ENCODE peak calls at places on chromosomes 6 and 20, in seven cellular contexts. V is transverse colon, L is sigmoid colon, O is suprapubic skin, Y is endothelial cell of umbilical vein, M is spleen, H is HL-60. S is an unnamed sample. For H3K27me3, the result is how much of the 10 kb centered on the place peaks cover.

GRCh38 chr6:157880534-157880933 is 57.5 kb downstream of the SNX9 start:
- DNase-seq in V (no peak), L (no peak), O (no peak), Y (no peak), M (no peak), H (no peak), S (no peak)

GRCh38 chr6:75963569-75963968 is 108.9 kb downstream of the IMPG1 start:
- DNase-seq in V (no peak), L (no peak), O (no peak), Y (no peak), M (no peak), H (no peak), S (no peak)

GRCh38 chr6:50716887-50717509 is 3.7 kb downstream of the TFAP2D start:
- DNase-seq in V (no peak), L (no peak), O (no peak), Y (no peak), M (no peak), H (no peak), S (no peak)

GRCh38 chr6:116190550-116190949 is 63.3 kb downstream of the TSPYL4 start:
- DNase-seq in V (no peak), L (no peak), O (no peak), Y (no peak), M (no peak), H (no peak), S (no peak)

GRCh38 chr6:155473741-155474140 is 18.1 kb upstream of the NOX3 start:
- DNase-seq in V (no peak), L (no peak), O (no peak), Y (no peak), M (no peak), H (no peak), S (no peak)

GRCh38 chr6:159616456-159616855 is 76.6 kb downstream of the SOD2 start:
- DNase-seq in V (no peak), L (no peak), O (no peak), Y (no peak), M (no peak), H (no peak), S (no peak)

GRCh38 chr6:68226460-68226859 is 408.6 kb upstream of the ADGRB3 start:
- DNase-seq in V (no peak), L (no peak), O (no peak), Y (no peak), M (no peak), H (peak), S (no peak)

GRCh38 chr6:146582857-146583256 is 15.9 kb upstream of the ADGB start:
- DNase-seq in V (peak), L (peak), O (no peak), Y (no peak), M (no peak), H (peak), S (no peak)

GRCh38 chr6:87151471-87151785 is 3.9 kb upstream of the ZNF292 start:
- DNase-seq in V (no peak), L (no peak), O (no peak), Y (no peak), M (no peak), H (no peak), S (no peak)

GRCh38 chr6:52620055-52620905 is 43.4 kb upstream of the TRAM2 start:
- DNase-seq in V (no peak), L (no peak), O (no peak), Y (no peak), M (no peak), H (no peak), S (no peak)

GRCh38 chr6:81896561-81896960 is 144.1 kb upstream of the TENT5A start:
- DNase-seq in V (no peak), L (no peak), O (no peak), Y (no peak), M (no peak), H (no peak), S (no peak)

GRCh38 chr6:157867155-157867559 is 44.1 kb downstream of the SNX9 start:
- DNase-seq in V (no peak), L (no peak), O (no peak), Y (peak), M (no peak), H (no peak), S (no peak)

GRCh38 chr20:823326-823902 is 10.1 kb upstream of the FAM110A start:
- DNase-seq in V (peak), L (peak), O (no peak), Y (no peak), M (no peak), H (no peak), S (peak)

GRCh38 chr6:158286413-158286812 is 25.9 kb upstream of the TULP4 start:
- DNase-seq in V (no peak), L (no peak), O (no peak), Y (peak), M (no peak), H (no peak), S (no peak)

GRCh38 chr20:59805266-59805665 is 128.2 kb downstream of the SYCP2 start:
- DNase-seq in V (no peak), L (no peak), O (no peak), Y (no peak), M (peak), H (no peak), S (peak)

GRCh38 chr6:19818805-19819204 is 18.4 kb upstream of the ID4 start:
- DNase-seq in V (no peak), L (no peak), O (no peak), Y (no peak), M (no peak), H (no peak), S (no peak)

GRCh38 chr6:158718431-158719126 is 68.7 kb downstream of the SYTL3 start:
- DNase-seq in V (peak), L (peak), O (no peak), Y (peak), M (peak), H (no peak), S (no peak)

GRCh38 chr6:80215063-80215462 is 108.6 kb downstream of the BCKDHB start:
- DNase-seq in V (no peak), L (no peak), O (no peak), Y (peak), M (no peak), H (no peak), S (no peak)

GRCh38 chr6:38432479-38432878 is 207.2 kb downstream of the BTBD9 start:
- DNase-seq in V (no peak), L (no peak), O (no peak), Y (peak), M (no peak), H (no peak), S (no peak)

GRCh38 chr6:157323114-157323923 is at the start of gene TMEM242:
- DNase-seq in V (peak), L (peak), O (peak), Y (peak), M (peak), H (peak), S (peak)

GRCh38 chr20:49937023-49937929 is 1.1 kb downstream of the RNF114 start:
- DNase-seq in V (peak), L (peak), O (no peak), Y (peak), M (peak), H (peak), S (no peak)

GRCh38 chr6:96302991-96303390 is 218.6 kb upstream of the UFL1 start:
- DNase-seq in V (no peak), L (no peak), O (no peak), Y (no peak), M (no peak), H (no peak), S (no peak)

GRCh38 chr20:52047811-52048302 is 143.7 kb downstream of the ZFP64 start:
- DNase-seq in V (no peak), L (no peak), O (no peak), Y (peak), M (no peak), H (no peak), S (no peak)

GRCh38 chr20:44621325-44621724 is 30.2 kb downstream of the ADA start:
- DNase-seq in V (no peak), L (no peak), O (no peak), Y (no peak), M (no peak), H (no peak), S (no peak)

GRCh38 chr6:121437861-121438651 is 2.6 kb downstream of the GJA1 start:
- DNase-seq in V (no peak), L (no peak), O (no peak), Y (peak), M (no peak), H (no peak), S (no peak)

GRCh38 chr6:133835901-133836300 is 53.0 kb upstream of the TCF21 start:
- DNase-seq in V (no peak), L (no peak), O (no peak), Y (no peak), M (no peak), H (no peak), S (no peak)

GRCh38 chr6:41966961-41967311 is 25.3 kb upstream of the CCND3 start:
- DNase-seq in V (no peak), L (peak), O (no peak), Y (peak), M (no peak), H (peak), S (no peak)

GRCh38 chr6:163790296-163790840 is 375.9 kb downstream of the QKI start:
- DNase-seq in V (no peak), L (no peak), O (no peak), Y (no peak), M (no peak), H (no peak), S (no peak)

GRCh38 chr6:71321344-71321743 is 32.7 kb downstream of the OGFRL1 start:
- DNase-seq in V (no peak), L (no peak), O (no peak), Y (no peak), M (no peak), H (no peak), S (no peak)

GRCh38 chr20:6702144-6702543 is 65.3 kb upstream of the BMP2 start:
- DNase-seq in V (no peak), L (no peak), O (no peak), Y (peak), M (no peak), H (no peak), S (no peak)

GRCh38 chr20:6705106-6705766 is 62.2 kb upstream of the BMP2 start:
- DNase-seq in V (no peak), L (no peak), O (no peak), Y (no peak), M (no peak), H (no peak), S (no peak)

GRCh38 chr20:6705920-6706500 is 61.5 kb upstream of the BMP2 start:
- DNase-seq in V (no peak), L (no peak), O (no peak), Y (no peak), M (no peak), H (no peak), S (no peak)

GRCh38 chr20:6703047-6703446 is 64.4 kb upstream of the BMP2 start:
- DNase-seq in V (no peak), L (no peak), O (no peak), Y (peak), M (no peak), H (no peak), S (no peak)

GRCh38 chr20:6704132-6704861 is 63.2 kb upstream of the BMP2 start:
- DNase-seq in V (peak), L (no peak), O (no peak), Y (peak), M (no peak), H (no peak), S (no peak)
- TF ChIP-seq POLR2AphosphoS5 in V (no peak), L (no peak), O (no peak), Y (no peak), M (no peak), H (no peak), S (no peak)

GRCh38 chr20:46315311-46315710 is 7.0 kb upstream of the CDH22 start:
- DNase-seq in V (no peak), L (no peak), O (no peak), Y (no peak), M (no peak), H (no peak), S (no peak)
- H3K27me3 ChIP-seq in V (half or more), L (half or more), O (half or more), Y (under half), M (half or more), H (under half), S (under half)

GRCh38 chr6:32148289-32148688 is 3.5 kb downstream of the PRRT1 start:
- DNase-seq in V (no peak), L (no peak), O (no peak), Y (no peak), M (peak), H (no peak), S (no peak)
- TF ChIP-seq POLR2AphosphoS5 in V (no peak), L (no peak), O (no peak), Y (no peak), M (no peak), H (no peak), S (no peak)

GRCh38 chr6:84500726-84501125 is 263.7 kb downstream of the TBX18 start:
- DNase-seq in V (no peak), L (no peak), O (no peak), Y (no peak), M (no peak), H (no peak), S (no peak)
- H3K27me3 ChIP-seq in V (under half), L (under half), O (under half), Y (under half), M (under half), H (under half), S (under half)

GRCh38 chr6:398065-398464 is 6.5 kb downstream of the IRF4 start:
- DNase-seq in V (no peak), L (no peak), O (no peak), Y (no peak), M (no peak), H (no peak), S (no peak)
- TF ChIP-seq POLR2AphosphoS5 in V (no peak), L (no peak), O (no peak), Y (no peak), M (no peak), H (no peak), S (no peak)

DNA sequence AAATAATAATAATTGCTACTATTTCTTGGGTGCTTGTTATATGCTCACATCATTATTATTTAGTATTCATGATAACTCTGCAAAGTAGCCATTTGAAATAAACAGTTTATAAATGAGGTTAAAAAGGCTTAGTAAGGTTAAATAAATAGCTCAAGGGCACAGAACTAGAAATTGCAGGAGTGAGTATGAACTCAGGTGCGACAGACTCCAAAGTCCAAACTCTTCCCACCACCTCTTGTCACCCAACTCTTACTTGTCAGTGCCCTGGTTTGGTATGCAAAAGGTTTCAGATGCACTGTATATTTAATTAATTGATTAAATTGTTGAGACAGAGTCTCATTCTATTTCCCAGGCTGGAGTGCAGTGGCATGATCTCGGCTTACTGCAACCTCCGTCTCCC is 20.7 kb upstream of the CDC5L start:
- DNase-seq in V (no peak), L (no peak), O (no peak), Y (no peak), M (no peak), H (no peak), S (no peak)
- H3K27me3 ChIP-seq in V (under half), L (under half), O (under half), Y (under half), M (under half), H (under half), S (under half)

GRCh38 chr6:14142816-14143215 is 25.2 kb downstream of the CD83 start:
- DNase-seq in V (no peak), L (no peak), O (no peak), Y (no peak), M (no peak), H (no peak), S (no peak)
- TF ChIP-seq POLR2AphosphoS5 in V (no peak), L (no peak), O (no peak), Y (no peak), M (no peak), H (no peak), S (no peak)